ENCODE peak calls at places on chromosomes 1 and 21, in seven cellular contexts. One of them, this sample, is unnamed.

GRCh38 chr1:22452401-22452963 is 831 bp downstream of the ZBTB40 start:
- DNase-seq in neuronal stem cell: no peak
- DNase-seq in lung: no peak
- DNase-seq in pancreas: no peak
- DNase-seq in PC-3: peak; percentile 29
- DNase-seq in body of pancreas: peak; percentile 55
- DNase-seq in GM23248: peak; percentile 84
- DNase-seq in this sample: no peak

GRCh38 chr1:87084247-87084836 is 169.9 kb downstream of the HS2ST1 start:
- DNase-seq in neuronal stem cell: no peak
- DNase-seq in lung: no peak
- DNase-seq in pancreas: no peak
- DNase-seq in PC-3: peak; percentile 71
- DNase-seq in body of pancreas: no peak
- DNase-seq in GM23248: peak; percentile 64
- DNase-seq in this sample: no peak

GRCh38 chr21:39182484-39183271 is 573 bp downstream of the PSMG1 start:
- DNase-seq in neuronal stem cell: no peak
- DNase-seq in lung: no peak
- DNase-seq in pancreas: no peak
- DNase-seq in PC-3: peak; percentile 25
- DNase-seq in body of pancreas: no peak
- DNase-seq in GM23248: peak; percentile 58
- DNase-seq in this sample: no peak

GRCh38 chr1:42932442-42932941 is 26.2 kb downstream of the SLC2A1 start:
- DNase-seq in neuronal stem cell: no peak
- DNase-seq in lung: no peak
- DNase-seq in pancreas: no peak
- DNase-seq in PC-3: no peak
- DNase-seq in body of pancreas: no peak
- DNase-seq in GM23248: no peak
- DNase-seq in this sample: no peak

GRCh38 chr21:33789697-33790096 is 125.9 kb downstream of the ATP5PO start:
- DNase-seq in neuronal stem cell: no peak
- DNase-seq in lung: no peak
- DNase-seq in pancreas: no peak
- DNase-seq in PC-3: no peak
- DNase-seq in body of pancreas: no peak
- DNase-seq in GM23248: no peak
- DNase-seq in this sample: no peak

GRCh38 chr1:100627018-100627716 is 89.2 kb downstream of the GPR88 start:
- DNase-seq in neuronal stem cell: no peak
- DNase-seq in lung: no peak
- DNase-seq in pancreas: no peak
- DNase-seq in PC-3: peak; percentile 86
- DNase-seq in body of pancreas: no peak
- DNase-seq in GM23248: peak; percentile 94
- DNase-seq in this sample: no peak

GRCh38 chr1:214326406-214326805 is 45.4 kb downstream of the SMYD2 start:
- DNase-seq in neuronal stem cell: no peak
- DNase-seq in lung: no peak
- DNase-seq in pancreas: no peak
- DNase-seq in PC-3: no peak
- DNase-seq in body of pancreas: peak; percentile 33
- DNase-seq in GM23248: no peak
- DNase-seq in this sample: peak; percentile 33

GRCh38 chr1:155078496-155079209 is at the start of gene EFNA3:
- DNase-seq in neuronal stem cell: peak; percentile 78
- DNase-seq in lung: no peak
- DNase-seq in pancreas: peak; percentile 49
- DNase-seq in PC-3: peak; percentile 81
- DNase-seq in body of pancreas: peak; percentile 66
- DNase-seq in GM23248: peak; percentile 80
- DNase-seq in this sample: peak; percentile 75

GRCh38 chr1:198316681-198317080 is 159.9 kb downstream of the NEK7 start:
- DNase-seq in neuronal stem cell: no peak
- DNase-seq in lung: no peak
- DNase-seq in pancreas: no peak
- DNase-seq in PC-3: no peak
- DNase-seq in body of pancreas: no peak
- DNase-seq in GM23248: no peak
- DNase-seq in this sample: no peak

GRCh38 chr1:202329891-202330290 is 11.8 kb downstream of the UBE2T start:
- DNase-seq in neuronal stem cell: no peak
- DNase-seq in lung: no peak
- DNase-seq in pancreas: no peak
- DNase-seq in PC-3: no peak
- DNase-seq in body of pancreas: no peak
- DNase-seq in GM23248: no peak
- DNase-seq in this sample: no peak
- H3K36me3 ChIP-seq in neuronal stem cell: peaks cover 58% of the 10 kb centered on the region
- H3K36me3 ChIP-seq in lung: peaks cover 9% of the 10 kb centered on the region
- H3K36me3 ChIP-seq in pancreas: no peaks in the 10 kb centered on the region
- H3K36me3 ChIP-seq in PC-3: peaks cover 24% of the 10 kb centered on the region
- H3K36me3 ChIP-seq in body of pancreas: no peaks in the 10 kb centered on the region
- H3K36me3 ChIP-seq in GM23248: peaks cover 13% of the 10 kb centered on the region
- H3K36me3 ChIP-seq in this sample: no peaks in the 10 kb centered on the region

GRCh38 chr1:8026976-8027747 is 1.1 kb upstream of the ERRFI1 start:
- DNase-seq in neuronal stem cell: no peak
- DNase-seq in lung: peak; percentile 72
- DNase-seq in pancreas: peak; percentile 93
- DNase-seq in PC-3: peak; percentile 57
- DNase-seq in body of pancreas: peak; percentile 95
- DNase-seq in GM23248: peak; percentile 31
- DNase-seq in this sample: peak; percentile 80
- H3K36me3 ChIP-seq in neuronal stem cell: no peaks in the 10 kb centered on the region
- H3K36me3 ChIP-seq in lung: no peaks in the 10 kb centered on the region
- H3K36me3 ChIP-seq in pancreas: peaks cover 22% of the 10 kb centered on the region
- H3K36me3 ChIP-seq in PC-3: peaks cover 32% of the 10 kb centered on the region
- H3K36me3 ChIP-seq in body of pancreas: no peaks in the 10 kb centered on the region
- H3K36me3 ChIP-seq in GM23248: no peaks in the 10 kb centered on the region
- H3K36me3 ChIP-seq in this sample: no peaks in the 10 kb centered on the region

DNA sequence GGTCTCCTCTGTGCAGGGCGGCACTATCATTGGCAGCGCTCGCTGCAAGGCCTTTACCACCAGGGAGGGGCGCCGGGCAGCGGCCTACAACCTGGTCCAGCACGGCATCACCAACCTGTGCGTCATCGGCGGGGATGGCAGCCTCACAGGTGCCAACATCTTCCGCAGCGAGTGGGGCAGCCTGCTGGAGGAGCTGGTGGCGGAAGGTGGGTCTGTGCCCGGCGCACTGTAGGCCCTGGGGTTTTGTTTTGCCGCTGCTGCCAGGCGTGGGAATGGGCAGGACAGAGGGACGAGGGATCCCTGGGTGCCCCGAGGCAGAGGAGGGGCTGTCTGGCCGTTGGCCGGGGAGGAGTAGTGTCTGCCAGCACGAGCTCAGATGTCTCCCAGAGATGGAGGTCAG is 12.2 kb downstream of the PFKL start:
- DNase-seq in neuronal stem cell: no peak
- DNase-seq in lung: no peak
- DNase-seq in pancreas: no peak
- DNase-seq in PC-3: no peak
- DNase-seq in body of pancreas: no peak
- DNase-seq in GM23248: no peak
- DNase-seq in this sample: no peak
- H3K36me3 ChIP-seq in neuronal stem cell: peaks cover 75% of the 10 kb centered on the region
- H3K36me3 ChIP-seq in lung: peaks cover 2% of the 10 kb centered on the region
- H3K36me3 ChIP-seq in pancreas: peaks cover 24% of the 10 kb centered on the region
- H3K36me3 ChIP-seq in PC-3: peaks cover 23% of the 10 kb centered on the region
- H3K36me3 ChIP-seq in body of pancreas: no peaks in the 10 kb centered on the region
- H3K36me3 ChIP-seq in GM23248: no peaks in the 10 kb centered on the region
- H3K36me3 ChIP-seq in this sample: peaks cover 100% of the 10 kb centered on the region

GRCh38 chr1:226157761-226158316 is 28.7 kb downstream of the ACBD3 start:
- DNase-seq in neuronal stem cell: no peak
- DNase-seq in lung: no peak
- DNase-seq in pancreas: no peak
- DNase-seq in PC-3: no peak
- DNase-seq in body of pancreas: no peak
- DNase-seq in GM23248: no peak
- DNase-seq in this sample: no peak
- H3K36me3 ChIP-seq in neuronal stem cell: peaks cover 97% of the 10 kb centered on the region
- H3K36me3 ChIP-seq in lung: peaks cover 32% of the 10 kb centered on the region
- H3K36me3 ChIP-seq in pancreas: peaks cover 40% of the 10 kb centered on the region
- H3K36me3 ChIP-seq in PC-3: peaks cover 76% of the 10 kb centered on the region
- H3K36me3 ChIP-seq in body of pancreas: peaks cover 7% of the 10 kb centered on the region
- H3K36me3 ChIP-seq in GM23248: peaks cover 80% of the 10 kb centered on the region
- H3K36me3 ChIP-seq in this sample: peaks cover 91% of the 10 kb centered on the region

DNA sequence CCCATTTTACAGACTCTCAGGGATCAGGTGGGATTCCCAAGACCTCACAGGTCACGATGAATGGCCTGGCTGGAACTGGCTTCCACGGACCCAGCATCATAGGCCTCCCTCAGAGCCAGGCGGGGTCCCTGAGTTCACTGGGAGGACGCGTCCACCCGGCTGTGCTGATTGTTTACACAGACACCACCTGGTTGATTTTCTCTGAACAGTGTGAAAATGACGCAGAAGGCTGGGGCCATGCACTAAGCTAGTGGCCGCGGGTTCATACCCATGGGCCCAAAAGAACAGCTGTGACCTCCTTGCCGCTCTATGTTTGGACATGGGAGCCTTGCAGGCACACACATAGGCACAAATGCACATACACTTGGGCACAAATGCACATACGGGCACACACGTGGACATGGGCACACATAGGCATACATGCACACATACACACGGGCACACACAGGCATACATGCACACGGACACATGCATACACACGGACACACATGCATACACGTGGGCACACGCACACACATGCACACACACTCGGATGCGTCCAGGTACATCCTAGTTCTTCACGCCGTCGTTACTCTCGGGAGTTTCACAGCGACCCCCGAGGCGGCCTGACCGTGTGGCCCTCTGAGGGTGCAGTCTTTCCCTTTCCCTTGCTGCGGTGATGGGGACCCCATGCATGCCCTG is 23.2 kb downstream of the CSTB start:
- DNase-seq in neuronal stem cell: no peak
- DNase-seq in lung: no peak
- DNase-seq in pancreas: no peak
- DNase-seq in PC-3: no peak
- DNase-seq in body of pancreas: no peak
- DNase-seq in GM23248: no peak
- DNase-seq in this sample: no peak
- H3K36me3 ChIP-seq in neuronal stem cell: peaks cover 82% of the 10 kb centered on the region
- H3K36me3 ChIP-seq in lung: no peaks in the 10 kb centered on the region
- H3K36me3 ChIP-seq in pancreas: peaks cover 49% of the 10 kb centered on the region
- H3K36me3 ChIP-seq in PC-3: peaks cover 76% of the 10 kb centered on the region
- H3K36me3 ChIP-seq in body of pancreas: no peaks in the 10 kb centered on the region
- H3K36me3 ChIP-seq in GM23248: peaks cover 8% of the 10 kb centered on the region
- H3K36me3 ChIP-seq in this sample: peaks cover 100% of the 10 kb centered on the region

DNA sequence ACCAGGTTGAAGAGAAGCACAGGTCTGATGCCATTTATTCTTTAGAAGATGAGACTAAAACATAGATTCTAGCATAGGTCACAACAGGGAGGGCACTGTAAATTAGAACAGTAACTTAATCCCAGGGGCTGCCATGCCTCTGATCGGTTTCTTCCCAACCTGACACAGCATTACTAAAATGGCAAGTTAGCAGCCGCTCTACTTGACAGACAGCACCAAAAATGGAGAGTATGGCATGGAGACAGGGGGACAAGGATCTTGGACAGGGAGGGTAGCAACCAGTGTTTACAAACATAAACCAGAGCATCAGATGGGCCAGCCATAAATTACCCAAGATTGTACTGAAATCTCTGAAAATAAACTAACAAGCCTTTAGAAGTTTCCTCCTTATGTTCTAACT is 5.9 kb downstream of the DUSP10 start:
- DNase-seq in neuronal stem cell: no peak
- DNase-seq in lung: no peak
- DNase-seq in pancreas: no peak
- DNase-seq in PC-3: no peak
- DNase-seq in body of pancreas: no peak
- DNase-seq in GM23248: no peak
- DNase-seq in this sample: no peak
- H3K36me3 ChIP-seq in neuronal stem cell: no peaks in the 10 kb centered on the region
- H3K36me3 ChIP-seq in lung: no peaks in the 10 kb centered on the region
- H3K36me3 ChIP-seq in pancreas: peaks cover 5% of the 10 kb centered on the region
- H3K36me3 ChIP-seq in PC-3: no peaks in the 10 kb centered on the region
- H3K36me3 ChIP-seq in body of pancreas: no peaks in the 10 kb centered on the region
- H3K36me3 ChIP-seq in GM23248: no peaks in the 10 kb centered on the region
- H3K36me3 ChIP-seq in this sample: no peaks in the 10 kb centered on the region

GRCh38 chr1:41461790-41462679 is 22.4 kb downstream of the EDN2 start:
- DNase-seq in neuronal stem cell: no peak
- DNase-seq in lung: peak; percentile 50
- DNase-seq in pancreas: no peak
- DNase-seq in PC-3: no peak
- DNase-seq in body of pancreas: no peak
- DNase-seq in GM23248: no peak
- DNase-seq in this sample: no peak
- H3K36me3 ChIP-seq in neuronal stem cell: no peaks in the 10 kb centered on the region
- H3K36me3 ChIP-seq in lung: no peaks in the 10 kb centered on the region
- H3K36me3 ChIP-seq in pancreas: no peaks in the 10 kb centered on the region
- H3K36me3 ChIP-seq in PC-3: no peaks in the 10 kb centered on the region
- H3K36me3 ChIP-seq in body of pancreas: no peaks in the 10 kb centered on the region
- H3K36me3 ChIP-seq in GM23248: no peaks in the 10 kb centered on the region
- H3K36me3 ChIP-seq in this sample: no peaks in the 10 kb centered on the region

DNA sequence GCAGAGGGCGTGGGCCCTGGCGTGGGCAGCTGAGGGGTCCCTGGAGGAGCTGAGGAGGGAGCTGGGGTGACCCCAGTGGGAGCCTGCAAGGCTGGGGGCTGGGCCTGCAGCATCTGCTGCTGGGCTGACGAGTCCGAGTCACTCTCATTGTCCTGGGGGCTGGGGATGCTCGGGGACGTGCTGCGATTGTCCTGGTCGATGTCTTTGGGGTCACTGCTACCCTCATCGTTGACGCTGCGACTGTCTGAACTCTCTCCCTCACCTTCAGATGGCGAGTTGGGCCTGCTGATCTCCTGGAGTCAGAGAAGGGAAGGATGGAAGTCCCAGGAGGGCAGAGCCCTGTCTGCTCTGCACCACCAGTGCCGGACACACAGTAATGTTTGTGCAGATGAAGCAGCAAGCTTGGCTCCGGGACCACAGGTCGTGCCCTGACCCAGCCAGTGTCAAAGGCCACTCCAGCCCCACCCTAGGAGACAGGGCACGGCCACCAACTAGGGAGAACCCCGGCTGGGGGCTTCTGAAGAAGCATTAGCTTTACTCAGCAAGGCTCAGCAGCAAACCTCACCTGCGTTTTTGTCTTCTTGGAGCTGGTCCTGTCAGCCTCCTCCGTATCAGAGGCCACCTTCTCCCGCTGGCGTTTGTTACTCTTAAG is 43.4 kb downstream of the SLC45A1 start:
- DNase-seq in neuronal stem cell: no peak
- DNase-seq in lung: no peak
- DNase-seq in pancreas: no peak
- DNase-seq in PC-3: no peak
- DNase-seq in body of pancreas: no peak
- DNase-seq in GM23248: no peak
- DNase-seq in this sample: no peak
- H3K36me3 ChIP-seq in neuronal stem cell: peaks cover 93% of the 10 kb centered on the region
- H3K36me3 ChIP-seq in lung: peaks cover 17% of the 10 kb centered on the region
- H3K36me3 ChIP-seq in pancreas: peaks cover 76% of the 10 kb centered on the region
- H3K36me3 ChIP-seq in PC-3: peaks cover 13% of the 10 kb centered on the region
- H3K36me3 ChIP-seq in body of pancreas: peaks cover 39% of the 10 kb centered on the region
- H3K36me3 ChIP-seq in GM23248: peaks cover 17% of the 10 kb centered on the region
- H3K36me3 ChIP-seq in this sample: peaks cover 100% of the 10 kb centered on the region

GRCh38 chr1:46274224-46275029 is 26.9 kb downstream of the RAD54L start:
- DNase-seq in neuronal stem cell: no peak
- DNase-seq in lung: no peak
- DNase-seq in pancreas: no peak
- DNase-seq in PC-3: no peak
- DNase-seq in body of pancreas: no peak
- DNase-seq in GM23248: peak; percentile 35
- DNase-seq in this sample: no peak
- H3K36me3 ChIP-seq in neuronal stem cell: peaks cover 100% of the 10 kb centered on the region
- H3K36me3 ChIP-seq in lung: no peaks in the 10 kb centered on the region
- H3K36me3 ChIP-seq in pancreas: peaks cover 9% of the 10 kb centered on the region
- H3K36me3 ChIP-seq in PC-3: peaks cover 78% of the 10 kb centered on the region
- H3K36me3 ChIP-seq in body of pancreas: no peaks in the 10 kb centered on the region
- H3K36me3 ChIP-seq in GM23248: peaks cover 4% of the 10 kb centered on the region
- H3K36me3 ChIP-seq in this sample: peaks cover 33% of the 10 kb centered on the region